ENCODE peak calls at places on chromosomes 2 and 18, in ten cellular contexts. P, U, H, G, E, Q, K, Y, J and L are unnamed samples.

GRCh38 chr18:23244431-23244830 is 109.1 kb downstream of the CABLES1 start:
- DNase-seq in J (no peak), E (no peak), H (no peak), U (no peak), Q (no peak), P (no peak), Y (no peak), G (no peak), K (peak; percentile 84), L (peak; percentile 32)

GRCh38 chr2:63658176-63658968 is 69.6 kb downstream of the MDH1 start:
- DNase-seq in G (no peak), K (no peak), Q (no peak), Y (no peak), H (no peak), U (no peak), E (no peak), P (no peak), J (no peak), L (no peak)

GRCh38 chr2:206611736-206612135 is 30.6 kb upstream of the FAM237A start:
- DNase-seq in Q (no peak), K (no peak), P (no peak), J (no peak), Y (no peak), E (peak; percentile 15), H (peak; percentile 29), G (no peak), U (no peak), L (no peak)

GRCh38 chr2:119753041-119753929 is 6.4 kb upstream of the PTPN4 start:
- DNase-seq in Y (peak; percentile 23), H (peak; percentile 32), E (peak; percentile 61), U (peak; percentile 64), G (peak; percentile 54), J (no peak), P (peak; percentile 16), Q (no peak), K (peak; percentile 61), L (no peak)

GRCh38 chr18:36786686-36787085 is 42.1 kb downstream of the TPGS2 start:
- DNase-seq in P (no peak), E (peak; percentile 50), G (no peak), J (no peak), Y (no peak), K (no peak), H (peak; percentile 36), Q (peak; percentile 32), U (peak; percentile 3), L (no peak)

GRCh38 chr18:1559563-1559962 is 654.9 kb downstream of the ADCYAP1 start:
- DNase-seq in Q (no peak), K (no peak), Y (no peak), J (no peak), G (no peak), H (no peak), U (no peak), P (no peak), E (no peak), L (no peak)

GRCh38 chr2:233686967-233687366 is 5.3 kb downstream of the UGT1A7 start:
- DNase-seq in Y (no peak), E (no peak), K (no peak), G (no peak), U (no peak), P (no peak), Q (no peak), H (no peak), J (no peak), L (no peak)

GRCh38 chr2:85355521-85355920 is 952 bp downstream of the ELMOD3 start:
- DNase-seq in P (no peak), Y (no peak), K (no peak), U (no peak), G (no peak), E (no peak), J (no peak), Q (no peak), H (no peak), L (no peak)

GRCh38 chr2:112646102-112646719 is 472 bp downstream of the SLC20A1 start:
- DNase-seq in G (peak; percentile 49), K (peak; percentile 80), E (no peak), Y (no peak), Q (no peak), U (no peak), J (peak; percentile 53), H (no peak), P (peak; percentile 67), L (no peak)

GRCh38 chr2:42567389-42567788 is 1.0 kb upstream of the MTA3 start:
- DNase-seq in Q (no peak), K (no peak), Y (no peak), G (no peak), U (no peak), P (no peak), J (no peak), E (no peak), H (no peak), L (no peak)

GRCh38 chr2:241901500-241902351 is 32.2 kb downstream of the RTP5 start:
- DNase-seq in P (no peak), Q (no peak), H (peak; percentile 70), U (no peak), K (peak; percentile 22), E (peak; percentile 42), J (no peak), G (no peak), Y (no peak), L (no peak)

GRCh38 chr2:226477221-226478120 is 322.1 kb downstream of the IRS1 start:
- DNase-seq in E (no peak), P (no peak), Y (no peak), G (no peak), H (no peak), J (no peak), Q (no peak), K (no peak), U (no peak), L (no peak)

GRCh38 chr2:88181511-88181910 is 11.4 kb downstream of the THNSL2 start:
- DNase-seq in Y (no peak), K (no peak), J (no peak), U (no peak), Q (no peak), G (no peak), H (peak; percentile 71), P (no peak), E (peak; percentile 60), L (no peak)

GRCh38 chr2:179825494-179825893 is 35.9 kb downstream of the ZNF385B start:
- DNase-seq in G (no peak), H (no peak), Q (no peak), U (peak; percentile 16), Y (no peak), E (no peak), P (no peak), K (no peak), J (no peak), L (no peak)

GRCh38 chr18:48847807-48848486 is 102.8 kb downstream of the SMAD7 start:
- DNase-seq in J (no peak), G (no peak), H (no peak), K (no peak), E (no peak), P (no peak), Y (no peak), U (no peak), Q (no peak), L (no peak)

GRCh38 chr2:238554468-238555184 is 127.9 kb downstream of the ASB1 start:
- DNase-seq in H (no peak), P (no peak), Y (no peak), G (no peak), J (no peak), U (no peak), Q (no peak), E (no peak), K (no peak), L (no peak)

GRCh38 chr2:138213624-138214023 is 249.4 kb downstream of the HNMT start:
- DNase-seq in K (no peak), H (no peak), E (no peak), Q (no peak), U (no peak), Y (no peak), P (no peak), G (no peak), J (no peak), L (no peak)

GRCh38 chr18:11654736-11655604 is 34.1 kb upstream of the GNAL start:
- DNase-seq in J (peak; percentile 21), K (peak; percentile 80), Y (peak; percentile 59), G (peak; percentile 75), U (peak; percentile 37), E (peak; percentile 43), Q (peak; percentile 34), P (peak; percentile 76), H (peak; percentile 54), L (peak; percentile 87)

GRCh38 chr2:120765031-120765910 is 29.6 kb downstream of the GLI2 start:
- DNase-seq in G (no peak), E (no peak), K (no peak), U (no peak), Q (no peak), J (no peak), P (no peak), H (no peak), Y (no peak), L (peak; percentile 13)

GRCh38 chr18:10072659-10073309 is 159.0 kb downstream of the VAPA start:
- DNase-seq in P (no peak), J (no peak), K (no peak), Q (no peak), H (peak; percentile 68), U (no peak), Y (no peak), E (peak; percentile 38), G (no peak), L (no peak)

GRCh38 chr2:49943944-49944803 is 789.9 kb upstream of the FSHR start:
- DNase-seq in J (no peak), Q (no peak), G (no peak), H (no peak), P (no peak), U (no peak), Y (no peak), K (no peak), E (no peak), L (no peak)

GRCh38 chr2:23554054-23554697 is 169.2 kb downstream of the KLHL29 start:
- DNase-seq in P (no peak), Q (no peak), J (no peak), U (no peak), Y (no peak), H (no peak), E (no peak), K (no peak), G (no peak), L (peak; percentile 76)

GRCh38 chr2:133859578-133859977 is 291.3 kb upstream of the NCKAP5 start:
- DNase-seq in H (no peak), K (no peak), G (no peak), E (no peak), Q (no peak), P (no peak), U (no peak), Y (no peak), J (no peak), L (no peak)

GRCh38 chr2:11248-11941 is 34.9 kb downstream of the FAM110C start:
- DNase-seq in J (peak; percentile 44), G (peak; percentile 56), U (peak; percentile 92), E (peak; percentile 44), Y (no peak), K (no peak), P (peak; percentile 90), Q (peak; percentile 67), H (no peak), L (peak; percentile 89)

GRCh38 chr18:13221821-13222220 is 3.3 kb downstream of the LDLRAD4 start:
- DNase-seq in Y (no peak), U (no peak), Q (no peak), H (no peak), K (peak; percentile 76), J (no peak), E (no peak), G (no peak), P (no peak), L (peak; percentile 49)

GRCh38 chr2:18690342-18690741 is 101.0 kb upstream of the NT5C1B start:
- DNase-seq in K (no peak), E (no peak), G (no peak), P (peak; percentile 4), Y (no peak), H (no peak), Q (no peak), J (no peak), U (peak; percentile 16), L (peak; percentile 43)

GRCh38 chr2:212227755-212228154 is 310.8 kb downstream of the ERBB4 start:
- DNase-seq in K (peak; percentile 49), U (peak; percentile 37), Y (no peak), H (peak; percentile 70), P (no peak), Q (peak; percentile 32), E (peak; percentile 92), G (peak; percentile 67), J (no peak), L (no peak)

GRCh38 chr2:217062774-217063173 is 202.9 kb upstream of the TNP1 start:
- DNase-seq in G (no peak), U (no peak), Y (no peak), H (no peak), Q (no peak), K (no peak), J (no peak), E (no peak), P (no peak), L (no peak)